ENCODE peak calls at places on chromosomes 11 and 22, in four cellular contexts. Z, E, O and Y are unnamed samples.

GRCh38 chr11:99162819-99163218 is 142.1 kb downstream of the CNTN5 start:
- DNase-seq in Z (no peak), E (no peak), O (no peak), Y (no peak)

GRCh38 chr22:26835929-26836528 is 178.6 kb downstream of the MIAT start:
- DNase-seq in O (peak; percentile 32), Z (peak; percentile 94), E (peak; percentile 83), Y (no peak)

GRCh38 chr11:130448416-130449068 is at the start of gene ADAMTS15:
- DNase-seq in O (peak; percentile 93), Z (peak; percentile 95), E (peak; percentile 97), Y (peak; percentile 62)

GRCh38 chr11:30990625-30991348 is 378.8 kb downstream of the DCDC1 start:
- DNase-seq in Z (no peak), E (no peak), O (no peak), Y (no peak)

GRCh38 chr11:66159585-66159984 is 89.5 kb downstream of the PACS1 start:
- DNase-seq in Z (no peak), E (no peak), O (no peak), Y (no peak)

GRCh38 chr11:93652161-93652597 is 9.3 kb upstream of the CEP295 start:
- DNase-seq in E (no peak), Z (peak; percentile 67), O (peak; percentile 60), Y (no peak)

GRCh38 chr11:58058276-58059010 is 27.7 kb downstream of the OR6Q1 start:
- DNase-seq in Z (no peak), O (no peak), E (no peak), Y (no peak)

GRCh38 chr11:107478922-107479321 is 21.3 kb upstream of the CWF19L2 start:
- DNase-seq in Z (no peak), O (no peak), E (no peak), Y (no peak)

GRCh38 chr22:17694193-17694592 is 55.6 kb downstream of the BCL2L13 start:
- DNase-seq in Z (no peak), O (no peak), E (no peak), Y (no peak)

GRCh38 chr11:97461044-97461880 is 1071.4 kb downstream of the JRKL start:
- DNase-seq in O (no peak), E (no peak), Z (no peak), Y (no peak)

GRCh38 chr11:269146-269890 is 8.9 kb upstream of the NLRP6 start:
- DNase-seq in E (peak; percentile 64), O (no peak), Z (peak; percentile 18), Y (no peak)

GRCh38 chr11:122751298-122752070 is 86.8 kb upstream of the CRTAM start:
- DNase-seq in E (no peak), O (peak; percentile 69), Z (no peak), Y (peak; percentile 38)

GRCh38 chr22:45262931-45263789 is 21.6 kb upstream of the UPK3A start:
- DNase-seq in O (no peak), Z (no peak), E (no peak), Y (no peak)

DNA sequence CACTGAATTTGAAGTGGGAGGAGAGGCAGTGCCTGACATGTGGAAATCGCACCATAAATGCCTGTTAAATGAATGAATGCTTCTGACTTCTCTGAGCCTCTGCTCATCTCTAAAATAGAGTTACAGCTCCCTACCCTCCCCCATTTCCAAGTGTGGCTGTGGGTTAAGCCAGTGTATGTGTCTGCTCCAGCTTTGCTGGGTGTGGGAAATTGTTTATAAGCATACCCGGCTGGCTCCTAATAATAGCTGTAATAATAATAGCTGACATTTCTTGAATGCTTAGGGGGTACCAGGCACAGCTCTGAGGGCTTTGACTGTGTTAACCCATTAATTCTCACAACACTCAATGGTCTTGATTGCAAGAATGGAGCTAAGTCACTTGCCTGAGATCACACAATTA is 7.0 kb upstream of the FCHSD2 start:
- DNase-seq in Z (no peak), E (no peak), O (no peak), Y (no peak)
- H3K4me3 ChIP-seq in Z (no peak overlapping the region), E (no peak overlapping the region), O (no peak overlapping the region), Y (no peak overlapping the region)

DNA sequence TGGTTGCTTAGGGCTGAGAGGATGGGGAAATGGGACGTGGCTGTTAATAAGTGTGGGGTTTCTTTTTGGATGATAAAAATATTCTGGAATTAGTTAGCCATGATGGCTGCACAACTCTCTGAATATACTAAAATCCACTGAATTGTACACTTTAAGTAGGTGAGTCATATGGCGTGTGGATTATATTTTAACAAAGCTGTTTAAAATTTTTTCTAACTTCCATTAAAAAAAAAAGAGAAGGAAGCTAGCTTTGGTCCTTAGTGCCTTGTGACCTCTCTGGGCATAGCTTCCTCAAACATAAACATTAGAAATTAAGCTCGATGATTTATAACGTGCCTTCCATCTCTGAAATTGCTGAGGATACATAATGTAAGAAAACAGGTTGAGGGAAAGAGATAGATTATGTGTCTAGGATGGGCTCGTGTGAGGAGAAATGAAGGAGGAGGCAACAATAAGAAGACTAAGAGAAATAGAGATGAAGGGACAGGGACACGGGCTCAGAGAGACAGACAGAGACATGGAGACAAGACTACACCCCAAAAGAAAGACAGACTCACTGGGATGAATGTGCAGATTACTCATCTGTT is 20.0 kb downstream of the IRAG1 start:
- DNase-seq in Z (no peak), O (no peak), E (no peak), Y (no peak)
- H3K4me3 ChIP-seq in Z (no peak overlapping the region), O (no peak overlapping the region), E (no peak overlapping the region), Y (no peak overlapping the region)

GRCh38 chr22:32853662-32854061 is 52.2 kb downstream of the TIMP3 start:
- DNase-seq in O (no peak), E (no peak), Z (no peak), Y (no peak)

GRCh38 chr22:32854351-32854804 is 52.9 kb downstream of the TIMP3 start:
- DNase-seq in O (no peak), Z (no peak), E (no peak), Y (no peak)

GRCh38 chr22:32850157-32850556 is 48.7 kb downstream of the TIMP3 start:
- DNase-seq in Z (no peak), E (no peak), O (no peak), Y (no peak)

GRCh38 chr22:32850591-32851517 is 49.3 kb downstream of the TIMP3 start:
- DNase-seq in O (no peak), E (no peak), Z (no peak), Y (no peak)

GRCh38 chr22:32852346-32853251 is 51.1 kb downstream of the TIMP3 start:
- DNase-seq in E (no peak), O (peak; percentile 57), Z (no peak), Y (no peak)
- H3K4me3 ChIP-seq in E (no peak overlapping the region), O (no peak overlapping the region), Z (no peak overlapping the region), Y (no peak overlapping the region)

GRCh38 chr11:75523811-75524401 is 1.8 kb downstream of the GDPD5 start:
- DNase-seq in E (no peak), Z (no peak), O (no peak), Y (no peak)
- H3K4me3 ChIP-seq in E (no peak overlapping the region), Z (peak overlapping the region; percentile 85), O (no peak overlapping the region), Y (no peak overlapping the region)

GRCh38 chr22:19959587-19960490 is 18.2 kb upstream of the TXNRD2 start:
- DNase-seq in E (peak; percentile 70), Z (no peak), O (no peak), Y (no peak)

GRCh38 chr22:19958083-19959042 is 16.7 kb upstream of the TXNRD2 start:
- DNase-seq in Z (no peak), O (no peak), E (no peak), Y (no peak)

GRCh38 chr22:19957445-19957844 is 15.8 kb upstream of the TXNRD2 start:
- DNase-seq in E (peak; percentile 55), O (no peak), Z (no peak), Y (no peak)

GRCh38 chr22:19960491-19961200 is 19.0 kb upstream of the TXNRD2 start:
- DNase-seq in E (no peak), O (no peak), Z (no peak), Y (no peak)

GRCh38 chr22:19959043-19959586 is 17.5 kb upstream of the TXNRD2 start:
- DNase-seq in O (peak; percentile 58), Z (peak; percentile 99), E (peak; percentile 100), Y (no peak)
- H3K4me3 ChIP-seq in O (peak overlapping the region; percentile 24), Z (peak overlapping the region; percentile 66), E (peak overlapping the region; percentile 49), Y (peak overlapping the region; percentile 35)

GRCh38 chr22:16609548-16610261 is 17.1 kb upstream of the CCT8L2 start:
- DNase-seq in Z (peak; percentile 14), O (no peak), E (peak; percentile 19), Y (no peak)
- H3K4me3 ChIP-seq in Z (peak overlapping the region; percentile 45), O (no peak overlapping the region), E (no peak overlapping the region), Y (no peak overlapping the region)

GRCh38 chr11:67369275-67369674 is 4.1 kb downstream of the CLCF1 start:
- DNase-seq in Z (no peak), E (no peak), O (no peak), Y (no peak)
- H3K4me3 ChIP-seq in Z (no peak overlapping the region), E (no peak overlapping the region), O (no peak overlapping the region), Y (no peak overlapping the region)